ENCODE peak calls at places on chromosomes 13 and 19, in four cellular contexts. K, L, S and D are unnamed samples.

GRCh38 chr19:48554385-48555091 is 2.6 kb downstream of the SULT2B1 start:
- DNase-seq in L (no peak), S (no peak), K (no peak), D (no peak)

GRCh38 chr19:31270897-31271568 is 78.2 kb downstream of the TSHZ3 start:
- DNase-seq in L (no peak), K (no peak), S (no peak), D (peak)

GRCh38 chr13:52783943-52784342 is 44.3 kb upstream of the CNMD start:
- DNase-seq in L (no peak), K (no peak), S (no peak), D (no peak)

GRCh38 chr19:33312065-33312464 is 9.7 kb upstream of the CEBPA start:
- DNase-seq in K (no peak), L (no peak), S (no peak), D (no peak)

GRCh38 chr13:114272977-114273376 is 8.4 kb upstream of the UPF3A start:
- DNase-seq in S (no peak), K (no peak), L (no peak), D (no peak)

GRCh38 chr13:34153428-34154180 is 335.7 kb downstream of the RFC3 start:
- DNase-seq in L (no peak), K (no peak), S (no peak), D (no peak)

GRCh38 chr13:44819245-44819644 is 170.0 kb downstream of the NUFIP1 start:
- DNase-seq in K (peak), L (no peak), S (peak), D (no peak)

GRCh38 chr13:74274946-74275345 is 140.7 kb upstream of the KLF12 start:
- DNase-seq in K (no peak), L (no peak), S (no peak), D (no peak)

GRCh38 chr19:52369463-52370340 is at the start of gene ZNF880:
- DNase-seq in K (peak), L (peak), S (peak), D (peak)

GRCh38 chr19:42528354-42529247 is at the start of gene CEACAM1:
- DNase-seq in K (no peak), S (peak), L (no peak), D (no peak)

GRCh38 chr19:41431426-41432386 is 4.5 kb upstream of the B3GNT8 start:
- DNase-seq in K (peak), S (peak), L (no peak), D (no peak)
- TF ChIP-seq CTCF in K (peak), S (peak), L (peak), D (peak)

GRCh38 chr13:37870489-37870845 is 895 bp upstream of the TRPC4 start:
- DNase-seq in L (no peak), K (no peak), S (no peak), D (no peak)
- TF ChIP-seq CTCF in L (no peak), K (peak), S (no peak), D (no peak)

GRCh38 chr19:16588089-16588823 is 16.0 kb upstream of the SLC35E1 start:
- DNase-seq in L (no peak), K (no peak), S (peak), D (no peak)
- TF ChIP-seq CTCF in L (no peak), K (no peak), S (no peak), D (no peak)

DNA sequence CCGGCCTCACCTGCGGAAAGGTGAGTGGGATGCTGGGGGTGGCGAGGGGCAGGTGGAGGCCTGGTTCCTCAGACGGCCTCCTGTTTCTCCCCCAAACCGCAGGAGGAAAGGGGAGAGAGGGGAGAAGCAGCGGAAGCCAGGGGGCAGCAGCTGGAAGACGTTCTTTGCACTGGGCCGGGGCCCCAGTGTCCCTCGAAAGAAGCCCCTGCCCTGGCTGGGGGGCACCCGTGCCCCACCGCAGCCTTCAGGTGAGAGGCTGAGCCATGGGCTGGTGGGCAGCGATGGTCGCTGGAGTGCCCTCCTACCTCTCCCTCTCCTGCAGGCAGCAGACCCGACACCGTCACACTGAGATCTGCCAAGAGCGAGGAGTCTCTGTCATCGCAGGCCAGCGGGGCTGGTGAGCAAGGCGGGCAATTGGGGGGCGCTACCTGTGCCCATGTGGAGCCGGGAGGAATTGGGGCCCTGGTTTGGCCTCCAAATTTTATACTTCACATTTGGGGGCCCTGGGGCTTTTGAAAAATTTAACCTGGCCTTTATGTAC is 9.8 kb downstream of the ARHGAP33 start:
- DNase-seq in L (no peak), S (no peak), K (no peak), D (no peak)
- TF ChIP-seq CTCF in L (no peak), S (no peak), K (no peak), D (no peak)

GRCh38 chr13:110617326-110618072 is 2.2 kb downstream of the NAXD start:
- DNase-seq in S (no peak), L (no peak), K (peak), D (no peak)

GRCh38 chr13:110618167-110618566 is 2.8 kb downstream of the NAXD start:
- DNase-seq in S (no peak), L (no peak), K (no peak), D (no peak)

GRCh38 chr13:110615322-110616102 is at the start of gene NAXD:
- DNase-seq in L (peak), S (peak), K (peak), D (peak)

GRCh38 chr13:110615005-110615321 is 382 bp upstream of the NAXD start:
- DNase-seq in K (no peak), L (no peak), S (no peak), D (no peak)

GRCh38 chr13:110616103-110617101 is 1.1 kb downstream of the NAXD start:
- DNase-seq in K (peak), S (peak), L (no peak), D (no peak)
- TF ChIP-seq CTCF in K (no peak), S (peak), L (peak), D (no peak)

GRCh38 chr19:17645339-17645963 is 42.7 kb downstream of the UNC13A start:
- DNase-seq in L (no peak), K (no peak), S (no peak), D (no peak)
- TF ChIP-seq CTCF in L (no peak), K (no peak), S (no peak), D (no peak)

GRCh38 chr13:20136781-20137703 is 23.8 kb downstream of the GJA3 start:
- DNase-seq in L (no peak), K (no peak), S (peak), D (no peak)
- TF ChIP-seq CTCF in L (no peak), K (peak), S (peak), D (peak)

GRCh38 chr13:35782793-35783192 is 306.3 kb upstream of the MAB21L1 start:
- DNase-seq in L (no peak), S (no peak), K (no peak), D (no peak)

GRCh38 chr13:35780613-35781012 is 304.1 kb upstream of the MAB21L1 start:
- DNase-seq in K (no peak), S (no peak), L (no peak), D (no peak)

GRCh38 chr13:35781661-35782060 is 305.2 kb upstream of the MAB21L1 start:
- DNase-seq in L (no peak), S (no peak), K (no peak), D (no peak)

GRCh38 chr13:35784286-35784951 is 307.9 kb upstream of the MAB21L1 start:
- DNase-seq in L (no peak), S (no peak), K (no peak), D (no peak)

GRCh38 chr13:35781044-35781443 is 304.6 kb upstream of the MAB21L1 start:
- DNase-seq in S (no peak), L (no peak), K (no peak), D (no peak)
- TF ChIP-seq CTCF in S (no peak), L (no peak), K (no peak), D (no peak)

GRCh38 chr19:23440791-23441190 is 45.5 kb upstream of the ZNF91 start:
- DNase-seq in K (no peak), S (peak), L (peak), D (no peak)
- TF ChIP-seq CTCF in K (peak), S (peak), L (no peak), D (peak)

GRCh38 chr13:92535222-92536006 is 691.2 kb upstream of the GPC6 start:
- DNase-seq in K (no peak), L (no peak), S (no peak), D (no peak)

GRCh38 chr13:92530364-92530763 is 696.2 kb upstream of the GPC6 start:
- DNase-seq in S (no peak), K (no peak), L (no peak), D (no peak)
- TF ChIP-seq CTCF in S (no peak), K (no peak), L (no peak), D (no peak)